ENCODE peak calls at places on chromosomes 16 and 17, in four cellular contexts. One of them, this sample, is unnamed. For H3K4me1, the result is how much of the 10 kb centered on the place peaks cover.

GRCh38 chr17:29214215-29215146 is 32.2 kb upstream of the CRYBA1 start:
- DNase-seq in H1: no peak
- DNase-seq in GM12878: no peak
- DNase-seq in HCT116: no peak
- DNase-seq in this sample: no peak

GRCh38 chr16:19114359-19115147 is 789 bp downstream of the ITPRIPL2 start:
- DNase-seq in HCT116: no peak
- DNase-seq in H1: no peak
- DNase-seq in GM12878: no peak
- DNase-seq in this sample: peak

GRCh38 chr17:4551141-4551540 is 4.0 kb downstream of the MYBBP1A start:
- DNase-seq in HCT116: no peak
- DNase-seq in GM12878: no peak
- DNase-seq in H1: no peak
- DNase-seq in this sample: no peak

GRCh38 chr17:6079960-6080359 is 9.8 kb downstream of the WSCD1 start:
- DNase-seq in HCT116: no peak
- DNase-seq in H1: no peak
- DNase-seq in GM12878: no peak
- DNase-seq in this sample: no peak

GRCh38 chr17:65848751-65849150 is 287.3 kb upstream of the AXIN2 start:
- DNase-seq in GM12878: no peak
- DNase-seq in HCT116: no peak
- DNase-seq in H1: no peak
- DNase-seq in this sample: no peak

GRCh38 chr16:28610595-28611270 is 889 bp upstream of the SULT1A1 start:
- DNase-seq in HCT116: no peak
- DNase-seq in GM12878: no peak
- DNase-seq in H1: no peak
- DNase-seq in this sample: peak

GRCh38 chr16:73172621-73173312 is 124.8 kb upstream of the ZFHX3 start:
- DNase-seq in H1: no peak
- DNase-seq in HCT116: no peak
- DNase-seq in GM12878: no peak
- DNase-seq in this sample: peak

GRCh38 chr16:8866118-8866883 is 2.5 kb downstream of the CARHSP1 start:
- DNase-seq in HCT116: no peak
- DNase-seq in H1: peak
- DNase-seq in GM12878: no peak
- DNase-seq in this sample: no peak

GRCh38 chr17:51169340-51169739 is 3.1 kb downstream of the NME2 start:
- DNase-seq in H1: no peak
- DNase-seq in HCT116: no peak
- DNase-seq in GM12878: no peak
- DNase-seq in this sample: no peak

GRCh38 chr17:4899341-4900230 is at the start of gene C17orf107:
- DNase-seq in HCT116: no peak
- DNase-seq in H1: no peak
- DNase-seq in GM12878: no peak
- DNase-seq in this sample: peak

GRCh38 chr17:40355123-40355803 is 9.3 kb downstream of the GJD3 start:
- DNase-seq in HCT116: no peak
- DNase-seq in GM12878: no peak
- DNase-seq in H1: no peak
- DNase-seq in this sample: peak

GRCh38 chr16:79380990-79381389 is 219.5 kb downstream of the MAF start:
- DNase-seq in H1: no peak
- DNase-seq in GM12878: no peak
- DNase-seq in HCT116: no peak
- DNase-seq in this sample: no peak

GRCh38 chr16:7140899-7141298 is 191.7 kb upstream of the RBFOX1 start:
- DNase-seq in GM12878: no peak
- DNase-seq in HCT116: no peak
- DNase-seq in H1: peak
- DNase-seq in this sample: no peak

GRCh38 chr17:80815151-80815561 is 176.5 kb upstream of the CHMP6 start:
- DNase-seq in GM12878: no peak
- DNase-seq in H1: no peak
- DNase-seq in HCT116: no peak
- DNase-seq in this sample: no peak

GRCh38 chr17:2410951-2411350 is 10.1 kb upstream of the MNT start:
- DNase-seq in HCT116: no peak
- DNase-seq in GM12878: no peak
- DNase-seq in H1: no peak
- DNase-seq in this sample: no peak

GRCh38 chr17:73595068-73595865 is 49.0 kb downstream of the SDK2 start:
- DNase-seq in H1: no peak
- DNase-seq in HCT116: no peak
- DNase-seq in GM12878: no peak
- DNase-seq in this sample: no peak

GRCh38 chr17:63442549-63443035 is 3.5 kb downstream of the CYB561 start:
- DNase-seq in HCT116: no peak
- DNase-seq in H1: no peak
- DNase-seq in GM12878: no peak
- DNase-seq in this sample: no peak

GRCh38 chr17:45228121-45228941 is 6.6 kb downstream of the FMNL1 start:
- DNase-seq in GM12878: no peak
- DNase-seq in H1: no peak
- DNase-seq in HCT116: no peak
- DNase-seq in this sample: no peak

GRCh38 chr16:76278976-76279375 is 1.8 kb downstream of the CNTNAP4 start:
- DNase-seq in GM12878: no peak
- DNase-seq in H1: no peak
- DNase-seq in HCT116: no peak
- DNase-seq in this sample: no peak

GRCh38 chr17:376936-377863 is 24.6 kb upstream of the RPH3AL start:
- DNase-seq in GM12878: no peak
- DNase-seq in H1: no peak
- DNase-seq in HCT116: no peak
- DNase-seq in this sample: no peak

GRCh38 chr17:68197997-68198930 is 49.6 kb upstream of the AMZ2 start:
- DNase-seq in H1: no peak
- DNase-seq in GM12878: no peak
- DNase-seq in HCT116: no peak
- DNase-seq in this sample: no peak

GRCh38 chr17:43846221-43846712 is 709 bp upstream of the CD300LG start:
- DNase-seq in HCT116: peak
- DNase-seq in GM12878: no peak
- DNase-seq in H1: peak
- DNase-seq in this sample: peak

GRCh38 chr17:5785867-5786509 is 201.7 kb upstream of the NLRP1 start:
- DNase-seq in HCT116: no peak
- DNase-seq in H1: no peak
- DNase-seq in GM12878: peak
- DNase-seq in this sample: no peak

GRCh38 chr17:72719582-72720493 is 372.6 kb downstream of the SLC39A11 start:
- DNase-seq in HCT116: no peak
- DNase-seq in H1: no peak
- DNase-seq in GM12878: no peak
- DNase-seq in this sample: no peak

GRCh38 chr16:89360760-89361435 is 129.5 kb downstream of the ANKRD11 start:
- DNase-seq in HCT116: no peak
- DNase-seq in GM12878: peak
- DNase-seq in H1: no peak
- DNase-seq in this sample: no peak

GRCh38 chr16:49800876-49801275 is 55.0 kb downstream of the ZNF423 start:
- DNase-seq in H1: no peak
- DNase-seq in HCT116: no peak
- DNase-seq in GM12878: peak
- DNase-seq in this sample: peak

GRCh38 chr17:77869665-77870132 is 88.8 kb upstream of the TNRC6C start:
- DNase-seq in GM12878: peak
- DNase-seq in HCT116: no peak
- DNase-seq in H1: no peak
- DNase-seq in this sample: no peak

GRCh38 chr17:40727447-40728231 is 24.1 kb upstream of the KRT24 start:
- DNase-seq in H1: no peak
- DNase-seq in GM12878: peak
- DNase-seq in HCT116: no peak
- DNase-seq in this sample: no peak

GRCh38 chr17:5381542-5381941 is 37.9 kb downstream of the NUP88 start:
- DNase-seq in H1: no peak
- DNase-seq in HCT116: no peak
- DNase-seq in GM12878: no peak
- DNase-seq in this sample: no peak

GRCh38 chr16:13453325-13453724 is 466.6 kb upstream of the ERCC4 start:
- DNase-seq in H1: no peak
- DNase-seq in HCT116: no peak
- DNase-seq in GM12878: no peak
- DNase-seq in this sample: peak

GRCh38 chr16:75113046-75113491 is 3.5 kb downstream of the LDHD start:
- DNase-seq in GM12878: no peak
- DNase-seq in H1: no peak
- DNase-seq in HCT116: no peak
- DNase-seq in this sample: no peak
- H3K4me1 ChIP-seq in GM12878: under half
- H3K4me1 ChIP-seq in H1: under half
- H3K4me1 ChIP-seq in HCT116: half or more
- H3K4me1 ChIP-seq in this sample: under half

GRCh38 chr17:17913695-17914332 is 58.4 kb downstream of the TOM1L2 start:
- DNase-seq in GM12878: no peak
- DNase-seq in HCT116: peak
- DNase-seq in H1: peak
- DNase-seq in this sample: peak
- TF ChIP-seq POLR2AphosphoS5 in GM12878: no peak
- TF ChIP-seq POLR2AphosphoS5 in HCT116: peak
- TF ChIP-seq POLR2AphosphoS5 in H1: no peak
- TF ChIP-seq POLR2AphosphoS5 in this sample: no peak

GRCh38 chr16:16073884-16074781 is 124.7 kb downstream of the ABCC1 start:
- DNase-seq in HCT116: no peak
- DNase-seq in H1: peak
- DNase-seq in GM12878: no peak
- DNase-seq in this sample: peak
- H3K27ac ChIP-seq in HCT116: peak
- H3K27ac ChIP-seq in H1: no peak
- H3K27ac ChIP-seq in GM12878: no peak
- H3K27ac ChIP-seq in this sample: peak

DNA sequence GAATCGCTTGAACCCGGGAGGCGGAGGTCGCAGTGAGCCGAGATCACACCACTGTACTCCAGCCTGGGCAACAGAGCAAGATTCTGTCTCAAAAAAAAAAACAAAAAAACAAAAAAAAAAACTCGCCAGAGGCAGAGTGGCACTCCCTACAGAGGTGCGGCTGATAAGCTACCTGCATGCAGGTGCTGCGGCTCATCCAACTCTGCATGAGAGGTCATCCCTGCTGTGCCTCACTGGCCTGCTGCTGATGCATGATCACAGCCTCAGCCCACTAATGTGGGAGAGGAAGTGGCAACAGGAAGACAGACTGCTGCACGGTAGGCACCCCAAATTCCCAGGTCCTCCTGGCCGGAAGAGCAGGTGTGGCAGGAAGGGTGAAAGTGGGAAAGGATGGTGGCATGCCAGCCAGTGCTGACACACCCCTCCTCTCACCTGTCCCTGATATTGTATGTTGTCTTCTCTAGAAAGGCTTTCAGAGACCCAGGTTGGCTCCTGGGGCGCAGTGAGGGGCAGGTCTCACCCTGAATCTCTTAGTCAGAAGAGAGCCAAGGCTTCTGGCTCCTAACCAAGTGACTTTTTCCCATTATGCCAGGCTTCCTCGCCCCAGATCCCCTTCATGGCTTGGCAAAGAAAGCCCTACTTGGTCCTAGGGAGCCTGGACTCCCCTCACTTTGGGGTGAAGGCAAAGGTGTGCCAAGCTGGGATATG is 11.8 kb downstream of the NXPH3 start:
- DNase-seq in GM12878: no peak
- DNase-seq in HCT116: no peak
- DNase-seq in H1: no peak
- DNase-seq in this sample: no peak
- H3K4me1 ChIP-seq in GM12878: under half
- H3K4me1 ChIP-seq in HCT116: under half
- H3K4me1 ChIP-seq in H1: under half
- H3K4me1 ChIP-seq in this sample: under half

DNA sequence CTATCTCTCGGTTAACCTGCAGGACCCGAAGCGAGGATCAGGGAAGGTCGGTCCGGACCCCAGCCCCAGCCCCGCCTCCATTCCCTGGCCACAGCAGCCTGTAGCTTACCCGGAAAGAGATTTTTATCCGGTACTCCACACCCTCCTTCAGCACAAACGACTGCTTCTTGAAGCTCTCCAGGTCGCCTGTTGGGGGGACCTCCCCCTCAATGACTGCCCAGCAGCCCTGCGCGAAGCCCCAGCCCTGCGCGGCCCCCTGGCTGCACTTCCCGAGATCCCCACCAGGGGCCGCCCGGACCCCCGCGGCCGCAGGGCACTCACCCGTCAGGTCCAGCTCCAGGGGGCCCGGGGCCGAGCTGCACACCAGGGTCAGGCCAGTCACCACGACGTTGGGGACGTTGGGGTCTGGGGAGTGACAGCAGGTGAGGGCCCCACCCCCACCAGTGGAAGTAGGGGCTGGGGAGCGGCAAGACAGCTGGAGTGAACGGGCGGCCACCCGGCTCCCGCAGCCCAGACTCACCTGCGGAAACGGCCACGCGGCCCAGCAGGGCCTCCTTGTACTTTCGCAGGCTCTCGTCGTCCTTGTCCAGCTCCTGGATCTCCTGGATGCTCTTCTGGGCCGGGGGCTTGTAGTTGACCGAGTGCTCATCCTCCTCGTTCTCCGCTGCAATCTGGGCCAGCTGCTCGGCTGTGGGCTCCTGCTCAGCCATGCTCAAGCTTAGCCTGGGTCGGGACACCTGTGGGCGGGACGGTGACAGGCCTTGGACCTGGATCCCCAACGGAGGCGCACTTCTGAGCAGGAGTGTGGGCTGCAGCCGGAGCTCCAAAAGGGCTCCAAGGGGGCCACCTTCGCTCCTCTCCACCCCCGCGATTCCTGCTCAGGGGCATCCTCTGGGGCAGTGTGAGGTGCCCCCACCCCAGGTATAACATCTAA is 1.6 kb downstream of the ARHGDIA start:
- DNase-seq in GM12878: no peak
- DNase-seq in H1: no peak
- DNase-seq in HCT116: no peak
- DNase-seq in this sample: no peak
- TF ChIP-seq POLR2AphosphoS5 in GM12878: peak
- TF ChIP-seq POLR2AphosphoS5 in H1: no peak
- TF ChIP-seq POLR2AphosphoS5 in HCT116: no peak
- TF ChIP-seq POLR2AphosphoS5 in this sample: no peak

This sample was measured in breast epithelium.